ENCODE peak calls at places on chromosome 9, in five cellular contexts. B is RWPE1, N is GDM1, C is type B pancreatic cell, A is BE2C. G is an unnamed sample.

GRCh38 chr9:27227192-27227591 is 69.8 kb downstream of the EQTN start:
- DNase-seq in B (peak), N (no peak), C (no peak), A (no peak), G (peak)

GRCh38 chr9:18472915-18473314 is 1.0 kb upstream of the ADAMTSL1 start:
- DNase-seq in B (no peak), N (no peak), C (no peak), A (no peak), G (peak)

GRCh38 chr9:89536145-89536574 is 38.2 kb upstream of the SEMA4D start:
- DNase-seq in B (no peak), N (peak), C (no peak), A (no peak), G (no peak)

GRCh38 chr9:78314953-78315870 is 18.3 kb downstream of the PSAT1 start:
- DNase-seq in B (no peak), N (no peak), C (no peak), A (no peak), G (peak)

GRCh38 chr9:117644607-117645244 is 59.5 kb upstream of the TLR4 start:
- DNase-seq in B (peak), N (peak), C (peak), A (peak), G (peak)

GRCh38 chr9:137454145-137454505 is 5.0 kb downstream of the NSMF start:
- DNase-seq in B (no peak), N (no peak), C (no peak), A (peak), G (peak)

GRCh38 chr9:13241283-13241682 is 38.2 kb downstream of the MPDZ start:
- DNase-seq in B (no peak), N (no peak), C (no peak), A (no peak), G (no peak)

GRCh38 chr9:82206490-82206889 is 217.9 kb downstream of the SPATA31D1 start:
- DNase-seq in B (peak), N (no peak), C (no peak), A (peak), G (no peak)

GRCh38 chr9:123005964-123006363 is 27.5 kb upstream of the GPR21 start:
- DNase-seq in B (no peak), N (no peak), C (no peak), A (no peak), G (peak)

G was measured in fibroblast of villous mesenchyme.